ENCODE peak calls at places on chromosomes 7 and 10, in eight cellular contexts. L is renal cortical epithelial cell; B is stimulated activated CD8-positive, alpha-beta memory T cell treated with anti-CD3 and anti-CD28 coated beads, Interleukin-12 subunit alpha, Interleukin-12 subunit beta, amount 100 ng/mL, for 1 hour; T is A549; X is germinal center; Z is HS-5; C is GF-D8; E is EL. V is an unnamed sample.

GRCh38 chr10:77531441-77532001 is 106.1 kb downstream of the KCNMA1 start:
- DNase-seq in Z (peak), X (peak), B (no peak), E (peak), C (no peak), T (peak), L (peak), V (peak)

GRCh38 chr7:135800560-135800959 is 51.9 kb upstream of the FAM180A start:
- DNase-seq in B (no peak), Z (no peak), E (no peak), X (no peak), L (no peak), T (no peak), C (no peak), V (no peak)

GRCh38 chr7:1666251-1666778 is 3.8 kb upstream of the ELFN1 start:
- DNase-seq in C (no peak), L (no peak), E (no peak), B (no peak), Z (no peak), T (peak), X (peak), V (no peak)

GRCh38 chr10:123562811-123563580 is 103.2 kb upstream of the GPR26 start:
- DNase-seq in E (no peak), B (no peak), X (no peak), Z (no peak), T (no peak), L (no peak), C (no peak), V (no peak)

GRCh38 chr10:97640868-97641811 is 669 bp downstream of the PI4K2A start:
- DNase-seq in L (peak), B (no peak), X (peak), C (no peak), E (peak), Z (no peak), T (no peak), V (no peak)

GRCh38 chr10:101123815-101124617 is 7.1 kb upstream of the TLX1 start:
- DNase-seq in B (no peak), L (no peak), T (no peak), C (no peak), X (no peak), Z (no peak), E (no peak), V (no peak)

GRCh38 chr7:14836571-14837189 is 65.9 kb downstream of the DGKB start:
- DNase-seq in X (no peak), L (peak), Z (peak), C (no peak), T (no peak), B (no peak), E (peak), V (peak)

GRCh38 chr10:22656056-22656455 is 58.3 kb downstream of the PIP4K2A start:
- DNase-seq in X (no peak), C (no peak), T (no peak), E (no peak), Z (no peak), B (no peak), L (no peak), V (no peak)

GRCh38 chr7:156703773-156704482 is 63.4 kb downstream of the RNF32 start:
- DNase-seq in E (no peak), Z (no peak), T (no peak), B (no peak), L (no peak), X (no peak), C (no peak), V (no peak)

GRCh38 chr7:127214956-127215355 is 37.8 kb downstream of the GRM8 start:
- DNase-seq in L (no peak), C (no peak), T (no peak), Z (no peak), E (no peak), X (no peak), B (no peak), V (no peak)

GRCh38 chr10:80292607-80293239 is 3.3 kb upstream of the MAT1A start:
- DNase-seq in L (no peak), X (no peak), Z (no peak), E (no peak), C (no peak), T (no peak), B (no peak), V (no peak)

GRCh38 chr7:77631820-77632219 is 64.4 kb upstream of the RSBN1L start:
- DNase-seq in T (no peak), C (no peak), L (no peak), Z (no peak), E (no peak), B (no peak), X (no peak), V (no peak)

GRCh38 chr10:119517235-119518141 is 25.0 kb downstream of the RGS10 start:
- DNase-seq in B (no peak), T (no peak), C (peak), Z (no peak), E (peak), X (peak), L (no peak), V (no peak)

GRCh38 chr7:141263508-141263907 is 189.6 kb downstream of the TMEM178B start:
- DNase-seq in L (peak), T (no peak), Z (no peak), B (no peak), X (no peak), C (no peak), E (no peak), V (no peak)

GRCh38 chr7:71682841-71683341 is 550.9 kb downstream of the GALNT17 start:
- DNase-seq in E (no peak), B (no peak), Z (no peak), L (no peak), C (no peak), T (no peak), X (no peak), V (no peak)

GRCh38 chr7:149460493-149461330 is at the start of gene ZNF777:
- DNase-seq in T (peak), L (peak), E (peak), B (peak), Z (peak), C (peak), X (peak), V (peak)

GRCh38 chr10:120172371-120172770 is 279.8 kb downstream of the SEC23IP start:
- DNase-seq in Z (no peak), X (no peak), B (no peak), C (no peak), L (peak), E (peak), T (no peak), V (no peak)

GRCh38 chr7:41861642-41862041 is 158.8 kb upstream of the INHBA start:
- DNase-seq in L (no peak), T (no peak), E (no peak), Z (no peak), B (no peak), C (peak), X (no peak), V (no peak)

GRCh38 chr7:82194011-82194410 is 249.6 kb downstream of the CACNA2D1 start:
- DNase-seq in T (no peak), E (peak), B (no peak), L (peak), Z (peak), X (no peak), C (no peak), V (peak)

GRCh38 chr7:47610506-47611044 is 28.7 kb upstream of the TNS3 start:
- DNase-seq in C (no peak), L (peak), X (no peak), E (peak), Z (no peak), T (peak), B (no peak), V (no peak)

GRCh38 chr7:95434501-95435421 is at the start of gene PON2:
- DNase-seq in L (peak), Z (peak), B (no peak), T (peak), X (peak), C (peak), E (peak), V (no peak)

GRCh38 chr7:75965617-75966016 is 28.8 kb downstream of the TMEM120A start:
- DNase-seq in X (no peak), Z (no peak), L (no peak), T (no peak), E (no peak), B (no peak), C (no peak), V (no peak)

V was measured in epithelial cell of prostate.